ENCODE peak calls at places on chromosomes 4 and X, in seven cellular contexts. H is GM12878, S is SK-N-SH, Y is HCT116, X is H1, F is HepG2, M is K562. O is an unnamed sample.

GRCh38 chr4:84035568-84035967 is 463.5 kb downstream of the NKX6-1 start:
- DNase-seq in H (no peak), S (no peak), Y (no peak), X (no peak), F (no peak), M (no peak), O (no peak)

GRCh38 chrX:47197526-47197925 is 3.9 kb downstream of the UBA1 start:
- DNase-seq in H (no peak), S (no peak), Y (no peak), X (no peak), F (no peak), M (no peak), O (no peak)

GRCh38 chr4:162634390-162634789 is 470.6 kb upstream of the FSTL5 start:
- DNase-seq in H (no peak), S (no peak), Y (no peak), X (no peak), F (no peak), M (no peak), O (no peak)

GRCh38 chr4:113504422-113504821 is 257.1 kb downstream of the CAMK2D start:
- DNase-seq in H (no peak), S (no peak), Y (no peak), X (no peak), F (no peak), M (no peak), O (no peak)

GRCh38 chr4:117370944-117371665 is 285.7 kb upstream of the TRAM1L1 start:
- DNase-seq in H (no peak), S (no peak), Y (no peak), X (no peak), F (no peak), M (no peak), O (no peak)

GRCh38 chr4:76677571-76678326 is 220.2 kb downstream of the SOWAHB start:
- DNase-seq in H (no peak), S (no peak), Y (no peak), X (no peak), F (no peak), M (no peak), O (peak; percentile 64)

GRCh38 chrX:74293343-74293946 is 10.5 kb upstream of the ZCCHC13 start:
- DNase-seq in H (no peak), S (peak; percentile 87), Y (peak; percentile 57), X (no peak), F (peak; percentile 52), M (peak; percentile 82), O (peak; percentile 6)

GRCh38 chrX:68714856-68715255 is 67.4 kb downstream of the STARD8 start:
- DNase-seq in H (no peak), S (no peak), Y (no peak), X (no peak), F (no peak), M (no peak), O (no peak)

GRCh38 chr4:13248621-13249298 is 235.4 kb downstream of the RAB28 start:
- DNase-seq in H (no peak), S (peak; percentile 1), Y (peak; percentile 8), X (no peak), F (peak; percentile 13), M (no peak), O (no peak)
- TF ChIP-seq JUND in H (no peak), S (no peak), Y (no peak), X (no peak), F (no peak), M (no peak), O (no peak)

GRCh38 chr4:41319553-41319952 is 62.8 kb downstream of the UCHL1 start:
- DNase-seq in H (no peak), S (no peak), Y (peak; percentile 49), X (no peak), F (peak; percentile 10), M (no peak), O (no peak)

GRCh38 chr4:41320278-41320677 is 63.5 kb downstream of the UCHL1 start:
- DNase-seq in H (no peak), S (no peak), Y (no peak), X (no peak), F (no peak), M (no peak), O (no peak)

GRCh38 chr4:41320786-41321185 is 64.1 kb downstream of the UCHL1 start:
- DNase-seq in H (no peak), S (no peak), Y (no peak), X (no peak), F (no peak), M (no peak), O (no peak)

GRCh38 chr4:41321216-41321945 is 64.7 kb downstream of the UCHL1 start:
- DNase-seq in H (no peak), S (no peak), Y (no peak), X (no peak), F (no peak), M (no peak), O (no peak)

GRCh38 chr4:41318839-41319530 is 62.3 kb downstream of the UCHL1 start:
- DNase-seq in H (no peak), S (no peak), Y (no peak), X (no peak), F (peak; percentile 4), M (no peak), O (no peak)
- TF ChIP-seq JUND in H (no peak), S (no peak), Y (no peak), X (no peak), F (no peak), M (peak; percentile 20), O (no peak)

DNA sequence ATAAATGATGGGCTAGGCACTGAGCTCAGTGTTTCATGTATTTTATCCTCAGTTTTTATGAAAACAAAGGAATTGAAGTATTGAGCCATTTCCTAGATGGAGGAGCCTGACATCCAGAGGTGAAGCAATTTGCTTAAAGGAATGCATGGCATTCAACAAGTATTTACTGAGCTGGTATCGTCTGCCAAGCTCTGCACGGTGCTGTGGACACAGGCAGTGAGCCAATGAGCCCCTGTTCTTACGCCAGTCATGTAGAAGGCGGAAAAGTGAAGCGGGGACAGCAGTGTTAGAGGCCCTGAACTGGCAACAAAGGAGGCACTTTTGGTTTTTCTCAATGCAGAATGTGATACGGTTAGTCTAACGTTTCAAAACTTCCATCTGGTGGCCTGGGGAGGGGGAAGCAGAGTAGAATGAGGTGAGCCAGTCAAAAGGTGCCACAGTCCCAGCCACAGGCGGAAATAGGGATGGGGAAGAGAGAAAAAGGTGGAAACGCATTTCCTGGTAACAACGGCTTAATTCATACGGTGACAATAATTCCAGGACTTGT is 134.1 kb downstream of the AFAP1 start:
- DNase-seq in H (no peak), S (no peak), Y (no peak), X (no peak), F (peak; percentile 96), M (no peak), O (peak; percentile 91)
- TF ChIP-seq JUND in H (no peak), S (no peak), Y (no peak), X (no peak), F (no peak), M (no peak), O (no peak)

GRCh38 chr4:54032558-54033135 is 31.8 kb downstream of the CHIC2 start:
- DNase-seq in H (no peak), S (no peak), Y (no peak), X (no peak), F (no peak), M (no peak), O (no peak)
- TF ChIP-seq JUND in H (no peak), S (no peak), Y (no peak), X (no peak), F (no peak), M (no peak), O (no peak)

GRCh38 chr4:151626228-151626627 is 134.6 kb downstream of the GATB start:
- DNase-seq in H (no peak), S (no peak), Y (no peak), X (no peak), F (no peak), M (no peak), O (no peak)
- TF ChIP-seq JUND in H (no peak), S (no peak), Y (no peak), X (no peak), F (no peak), M (no peak), O (no peak)

GRCh38 chr4:107603430-107603829 is 116.6 kb downstream of the PAPSS1 start:
- DNase-seq in H (no peak), S (no peak), Y (no peak), X (no peak), F (no peak), M (no peak), O (peak; percentile 8)

GRCh38 chr4:107600456-107600855 is 119.6 kb downstream of the PAPSS1 start:
- DNase-seq in H (no peak), S (no peak), Y (no peak), X (no peak), F (no peak), M (no peak), O (no peak)

GRCh38 chr4:107599841-107600240 is 120.2 kb downstream of the PAPSS1 start:
- DNase-seq in H (no peak), S (no peak), Y (no peak), X (no peak), F (no peak), M (no peak), O (no peak)

DNA sequence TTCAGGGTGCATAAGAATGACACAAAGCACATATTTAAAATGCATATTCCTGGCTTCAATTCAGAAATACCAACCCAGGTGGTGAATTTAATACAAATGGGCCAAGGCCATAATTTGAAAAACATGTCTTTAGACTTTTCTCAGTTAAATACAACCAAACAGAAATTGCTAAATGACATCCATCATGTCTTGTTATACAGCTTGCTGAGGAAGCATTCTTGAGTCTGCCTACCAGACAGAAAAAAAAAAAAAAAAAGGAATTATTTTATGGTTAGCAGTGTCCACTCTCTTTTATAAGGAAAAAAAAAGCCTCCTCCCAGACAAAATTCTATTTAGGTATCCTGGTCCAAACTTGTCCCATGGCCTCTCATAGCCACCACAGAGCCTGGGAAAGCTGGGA is 119.0 kb downstream of the PAPSS1 start:
- DNase-seq in H (no peak), S (no peak), Y (no peak), X (no peak), F (no peak), M (no peak), O (no peak)
- TF ChIP-seq JUND in H (no peak), S (no peak), Y (no peak), X (no peak), F (no peak), M (no peak), O (no peak)

GRCh38 chr4:44760142-44760898 is 34.0 kb upstream of the GNPDA2 start:
- DNase-seq in H (no peak), S (peak; percentile 15), Y (peak; percentile 19), X (no peak), F (peak; percentile 7), M (peak; percentile 13), O (peak; percentile 1)
- TF ChIP-seq JUND in H (no peak), S (no peak), Y (no peak), X (no peak), F (no peak), M (no peak), O (no peak)

GRCh38 chr4:56200275-56200674 is 187.0 kb downstream of the AASDH start:
- DNase-seq in H (no peak), S (no peak), Y (no peak), X (no peak), F (no peak), M (no peak), O (no peak)

GRCh38 chr4:56197387-56197786 is 189.9 kb downstream of the AASDH start:
- DNase-seq in H (no peak), S (no peak), Y (no peak), X (no peak), F (no peak), M (no peak), O (no peak)
- TF ChIP-seq JUND in H (no peak), S (no peak), Y (no peak), X (no peak), F (no peak), M (no peak), O (no peak)